ENCODE peak calls at places on chromosomes 5 and 9, in six cellular contexts. C is IMR-90, Y is mesenchymal stem cell, E is neuronal stem cell, I is H1, P is trophoblast cell. Z is an unnamed sample.

GRCh38 chr9:87125819-87126218 is 178.5 kb upstream of the GAS1 start:
- DNase-seq in C (no peak), Y (no peak), E (no peak), I (no peak), P (no peak), Z (no peak)

GRCh38 chr9:70043689-70044449 is at the start of gene MAMDC2:
- DNase-seq in C (peak; percentile 51), Y (peak; percentile 45), E (peak; percentile 62), I (peak; percentile 84), P (peak; percentile 37), Z (peak; percentile 76)

GRCh38 chr9:20506631-20507030 is 115.7 kb downstream of the MLLT3 start:
- DNase-seq in C (no peak), Y (no peak), E (no peak), I (no peak), P (no peak), Z (no peak)

GRCh38 chr9:98808411-98808815 is 943 bp downstream of the GALNT12 start:
- DNase-seq in C (no peak), Y (no peak), E (no peak), I (peak; percentile 49), P (no peak), Z (no peak)

GRCh38 chr5:153888781-153889180 is 149.9 kb downstream of the FAM114A2 start:
- DNase-seq in C (no peak), Y (no peak), E (no peak), I (no peak), P (no peak), Z (no peak)

GRCh38 chr9:123967323-123967722 is 37.4 kb upstream of the DENND1A start:
- DNase-seq in C (no peak), Y (no peak), E (no peak), I (no peak), P (no peak), Z (no peak)

GRCh38 chr9:28650327-28650726 is 1077.0 kb upstream of the C9orf72 start:
- DNase-seq in C (no peak), Y (no peak), E (no peak), I (no peak), P (no peak), Z (peak; percentile 28)

GRCh38 chr9:105690742-105691141 is 3.6 kb upstream of the TMEM38B start:
- DNase-seq in C (peak; percentile 22), Y (peak; percentile 46), E (no peak), I (no peak), P (peak; percentile 25), Z (no peak)

GRCh38 chr9:126915281-126915816 is 767 bp downstream of the RALGPS1 start:
- DNase-seq in C (no peak), Y (no peak), E (peak; percentile 17), I (peak; percentile 90), P (peak; percentile 59), Z (peak; percentile 95)

GRCh38 chr5:87121315-87122170 is 146.1 kb upstream of the RASA1 start:
- DNase-seq in C (peak; percentile 91), Y (peak; percentile 91), E (no peak), I (no peak), P (peak; percentile 84), Z (no peak)

GRCh38 chr5:19910131-19910530 is 77.9 kb downstream of the CDH18 start:
- DNase-seq in C (no peak), Y (no peak), E (no peak), I (no peak), P (no peak), Z (no peak)

GRCh38 chr5:9445989-9446388 is 99.9 kb downstream of the SEMA5A start:
- DNase-seq in C (peak; percentile 60), Y (peak; percentile 54), E (no peak), I (no peak), P (no peak), Z (no peak)

GRCh38 chr5:53871772-53872171 is 311.3 kb downstream of the NDUFS4 start:
- DNase-seq in C (no peak), Y (no peak), E (no peak), I (no peak), P (no peak), Z (no peak)

GRCh38 chr5:95646569-95647330 is at the start of gene RFESD:
- DNase-seq in C (peak; percentile 93), Y (peak; percentile 96), E (peak; percentile 86), I (peak; percentile 97), P (peak; percentile 99), Z (peak; percentile 99)

GRCh38 chr9:132168347-132168746 is 6.5 kb downstream of the NTNG2 start:
- DNase-seq in C (peak; percentile 52), Y (no peak), E (no peak), I (no peak), P (no peak), Z (no peak)

GRCh38 chr5:181189962-181190710 is 14.9 kb downstream of the TRIM7 start:
- DNase-seq in C (no peak), Y (peak; percentile 31), E (no peak), I (no peak), P (peak; percentile 50), Z (no peak)

GRCh38 chr5:131640043-131640856 is 5.2 kb upstream of the RAPGEF6 start:
- DNase-seq in C (peak; percentile 62), Y (no peak), E (no peak), I (no peak), P (no peak), Z (no peak)

GRCh38 chr9:121399883-121400607 is 30.0 kb upstream of the STOM start:
- DNase-seq in C (peak; percentile 86), Y (peak; percentile 81), E (peak; percentile 65), I (no peak), P (peak; percentile 94), Z (no peak)

GRCh38 chr9:115235221-115235620 is 117.3 kb upstream of the TNC start:
- DNase-seq in C (no peak), Y (no peak), E (no peak), I (no peak), P (no peak), Z (no peak)

GRCh38 chr9:115231116-115231515 is 113.2 kb upstream of the TNC start:
- DNase-seq in C (no peak), Y (no peak), E (no peak), I (no peak), P (no peak), Z (no peak)

GRCh38 chr9:115229496-115229895 is 111.5 kb upstream of the TNC start:
- DNase-seq in C (no peak), Y (peak; percentile 54), E (no peak), I (no peak), P (peak; percentile 69), Z (no peak)

GRCh38 chr9:115234094-115234493 is 116.1 kb upstream of the TNC start:
- DNase-seq in C (peak; percentile 91), Y (peak; percentile 83), E (no peak), I (no peak), P (peak; percentile 48), Z (no peak)

GRCh38 chr9:115232375-115232774 is 114.4 kb upstream of the TNC start:
- DNase-seq in C (no peak), Y (no peak), E (no peak), I (no peak), P (no peak), Z (no peak)
- H4K91ac ChIP-seq in C (no peak overlapping the region), Y (no peak overlapping the region), E (no peak overlapping the region), I (no peak overlapping the region), P (no peak overlapping the region), Z (no peak overlapping the region)

DNA sequence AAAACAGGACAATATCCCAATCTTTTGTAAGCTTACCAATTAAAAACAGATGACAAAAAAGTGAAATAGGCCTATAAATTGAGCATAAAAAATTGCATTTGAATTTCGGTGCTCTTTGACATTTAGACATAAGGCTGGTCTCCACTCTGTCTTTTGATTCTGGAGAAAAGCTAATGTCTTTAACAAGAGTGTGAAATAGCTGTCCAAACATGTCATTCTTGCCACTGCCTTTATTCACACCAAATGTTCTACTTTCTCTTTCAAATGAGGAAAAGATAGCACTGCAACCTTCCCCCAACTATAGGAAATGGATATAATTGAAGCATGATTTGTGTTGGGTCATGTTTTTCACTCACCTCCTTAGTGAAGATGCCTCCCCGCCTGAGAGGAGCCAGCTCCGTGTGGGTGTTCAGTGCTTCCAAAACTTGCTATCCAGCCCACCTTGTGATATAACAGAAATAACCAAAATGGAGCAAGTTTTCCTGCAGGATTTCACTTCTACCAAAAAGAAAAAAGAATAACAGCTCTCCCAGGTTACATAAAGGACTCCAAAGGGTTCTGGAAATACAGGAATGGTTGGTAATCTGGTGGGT is 55.2 kb upstream of the STK32A start:
- DNase-seq in C (no peak), Y (no peak), E (no peak), I (no peak), P (no peak), Z (no peak)
- H2AFZ ChIP-seq in C (no peak overlapping the region), Y (no peak overlapping the region), E (no peak overlapping the region), I (peak overlapping the region; percentile 12), P (no peak overlapping the region), Z (no peak overlapping the region)

GRCh38 chr9:75616841-75617566 is 273.5 kb upstream of the PCSK5 start:
- DNase-seq in C (no peak), Y (no peak), E (peak; percentile 59), I (no peak), P (no peak), Z (no peak)

GRCh38 chr9:75615284-75615683 is 275.2 kb upstream of the PCSK5 start:
- DNase-seq in C (no peak), Y (no peak), E (no peak), I (no peak), P (no peak), Z (no peak)

GRCh38 chr9:75612205-75612604 is 278.3 kb upstream of the PCSK5 start:
- DNase-seq in C (no peak), Y (no peak), E (no peak), I (no peak), P (no peak), Z (no peak)

GRCh38 chr9:75616052-75616451 is 274.4 kb upstream of the PCSK5 start:
- DNase-seq in C (no peak), Y (no peak), E (no peak), I (no peak), P (no peak), Z (no peak)

DNA sequence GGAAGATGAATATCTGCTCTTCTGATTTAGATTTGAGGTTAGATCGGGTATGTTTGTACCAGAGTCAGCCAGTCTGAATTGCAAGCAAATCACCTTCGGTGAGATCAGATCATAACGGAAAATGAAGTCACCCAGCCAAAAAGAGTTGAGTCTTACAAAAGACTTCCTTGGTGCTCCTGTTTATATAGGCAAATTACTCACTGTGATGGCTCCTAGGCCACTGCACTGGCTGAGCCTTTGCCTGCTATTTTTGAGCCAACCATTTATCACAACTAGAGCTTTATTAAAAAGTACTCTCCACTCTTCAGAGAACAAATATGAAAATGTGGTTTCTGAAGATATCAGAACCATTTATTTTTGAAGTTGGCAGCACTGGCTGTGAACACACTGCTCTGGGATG is 277.7 kb upstream of the PCSK5 start:
- DNase-seq in C (no peak), Y (no peak), E (no peak), I (no peak), P (no peak), Z (no peak)
- H4K91ac ChIP-seq in C (no peak overlapping the region), Y (no peak overlapping the region), E (no peak overlapping the region), I (no peak overlapping the region), P (no peak overlapping the region), Z (no peak overlapping the region)

GRCh38 chr5:5688194-5688924 is 265.9 kb downstream of the ICE1 start:
- DNase-seq in C (no peak), Y (no peak), E (no peak), I (no peak), P (no peak), Z (no peak)
- H2AFZ ChIP-seq in C (no peak overlapping the region), Y (no peak overlapping the region), E (no peak overlapping the region), I (peak overlapping the region; percentile 74), P (no peak overlapping the region), Z (no peak overlapping the region)